ENCODE peak calls at places on chromosomes 12 and 14, in four cellular contexts. R is H1, Z is GM12878, E is HepG2. Y is an unnamed sample.

GRCh38 chr14:32076278-32077080 is 625 bp upstream of the ARHGAP5 start:
- DNase-seq in R (peak; percentile 90), Z (peak; percentile 28), E (peak; percentile 98), Y (peak; percentile 82)

GRCh38 chr14:104559043-104559768 is 20.4 kb upstream of the C14orf180 start:
- DNase-seq in E (no peak), Z (no peak), R (no peak), Y (no peak)

GRCh38 chr14:74846968-74847549 is 28.9 kb downstream of the PROX2 start:
- DNase-seq in R (no peak), E (no peak), Z (no peak), Y (no peak)

GRCh38 chr12:46492471-46493351 is 120.1 kb upstream of the SLC38A2 start:
- DNase-seq in E (peak; percentile 100), R (no peak), Z (no peak), Y (no peak)

GRCh38 chr12:92649511-92650227 is 53.1 kb upstream of the PLEKHG7 start:
- DNase-seq in R (peak; percentile 51), Z (peak; percentile 67), E (peak; percentile 59), Y (peak; percentile 77)

GRCh38 chr14:79229383-79229875 is 981.9 kb downstream of the DIO2 start:
- DNase-seq in R (no peak), E (no peak), Z (no peak), Y (no peak)

GRCh38 chr12:133037207-133038005 is at the start of gene ZNF84:
- DNase-seq in R (peak; percentile 94), Z (peak; percentile 96), E (peak; percentile 97), Y (peak; percentile 97)

GRCh38 chr12:104720346-104721064 is 237.6 kb downstream of the SLC41A2 start:
- DNase-seq in R (no peak), Z (no peak), E (no peak), Y (no peak)

GRCh38 chr14:22370084-22370847 is 218.8 kb downstream of the DAD1 start:
- DNase-seq in E (no peak), R (no peak), Z (no peak), Y (no peak)

GRCh38 chr14:28867571-28867970 is 101.0 kb downstream of the FOXG1 start:
- DNase-seq in R (no peak), Z (no peak), E (no peak), Y (no peak)

GRCh38 chr14:55383039-55383438 is 28.6 kb downstream of the ATG14 start:
- DNase-seq in R (no peak), E (no peak), Z (no peak), Y (no peak)

GRCh38 chr12:116710367-116710766 is 27.5 kb downstream of the SPRING1 start:
- DNase-seq in Z (no peak), E (no peak), R (no peak), Y (no peak)

GRCh38 chr12:101604132-101604531 is 9.4 kb downstream of the MYBPC1 start:
- DNase-seq in Z (peak; percentile 7), E (peak; percentile 94), R (no peak), Y (no peak)
- TF ChIP-seq ATF2 in Z (no peak), E (no peak), R (no peak), Y (no peak)

GRCh38 chr12:99332936-99333591 is 314.5 kb upstream of the GARIN6 start:
- DNase-seq in R (no peak), Z (no peak), E (no peak), Y (no peak)
- TF ChIP-seq SIN3A in R (no peak), Z (no peak), E (no peak), Y (no peak)

GRCh38 chr14:101505216-101505970 is 55.9 kb upstream of the DIO3 start:
- DNase-seq in E (no peak), Z (no peak), R (no peak), Y (no peak)
- TF ChIP-seq ATF2 in E (no peak), Z (no peak), R (no peak), Y (no peak)

GRCh38 chr14:21084988-21085853 is 13.2 kb downstream of the ZNF219 start:
- DNase-seq in R (no peak), Z (no peak), E (no peak), Y (no peak)
- TF ChIP-seq SIN3A in R (no peak), Z (no peak), E (no peak), Y (no peak)

GRCh38 chr12:108332791-108333382 is 6.2 kb downstream of the CMKLR1 start:
- DNase-seq in E (no peak), Z (no peak), R (no peak), Y (no peak)
- TF ChIP-seq ATF2 in E (no peak), Z (no peak), R (no peak), Y (no peak)

DNA sequence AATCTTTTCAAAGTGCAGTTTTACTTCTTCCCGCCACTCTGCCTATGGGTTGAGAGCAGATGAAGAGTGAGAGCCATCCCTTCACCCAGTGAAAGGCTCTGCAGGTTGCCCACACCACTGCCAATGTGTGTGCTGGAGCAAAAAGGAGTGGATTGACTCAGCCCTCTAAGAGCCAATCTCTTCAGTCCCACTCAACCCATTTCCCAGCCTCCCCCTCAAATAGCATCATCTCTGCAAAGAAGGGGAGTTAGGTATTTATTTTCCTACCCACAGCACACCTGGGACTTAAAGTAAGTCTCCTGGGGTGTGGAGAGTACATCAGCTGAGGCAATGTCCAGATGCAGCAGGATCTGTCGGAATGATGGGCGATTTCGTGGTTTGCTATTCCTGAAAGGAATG is 15.3 kb downstream of the MAP3K12 start:
- DNase-seq in E (no peak), R (no peak), Z (no peak), Y (no peak)
- TF ChIP-seq SIN3A in E (no peak), R (no peak), Z (no peak), Y (no peak)

GRCh38 chr12:48572326-48572725 is 2.5 kb upstream of the LALBA start:
- DNase-seq in R (no peak), Z (no peak), E (no peak), Y (no peak)
- TF ChIP-seq ATF2 in R (no peak), Z (no peak), E (no peak), Y (no peak)

GRCh38 chr12:98719515-98720504 is 74.7 kb downstream of the APAF1 start:
- DNase-seq in E (no peak), Z (no peak), R (no peak), Y (no peak)

GRCh38 chr12:98724384-98725155 is 79.5 kb downstream of the APAF1 start:
- DNase-seq in Z (no peak), R (no peak), E (no peak), Y (no peak)

GRCh38 chr12:98727196-98727595 is 82.1 kb downstream of the APAF1 start:
- DNase-seq in R (no peak), E (no peak), Z (no peak), Y (no peak)

GRCh38 chr12:98725481-98726247 is 80.6 kb downstream of the APAF1 start:
- DNase-seq in Z (no peak), E (peak; percentile 28), R (no peak), Y (peak; percentile 54)

DNA sequence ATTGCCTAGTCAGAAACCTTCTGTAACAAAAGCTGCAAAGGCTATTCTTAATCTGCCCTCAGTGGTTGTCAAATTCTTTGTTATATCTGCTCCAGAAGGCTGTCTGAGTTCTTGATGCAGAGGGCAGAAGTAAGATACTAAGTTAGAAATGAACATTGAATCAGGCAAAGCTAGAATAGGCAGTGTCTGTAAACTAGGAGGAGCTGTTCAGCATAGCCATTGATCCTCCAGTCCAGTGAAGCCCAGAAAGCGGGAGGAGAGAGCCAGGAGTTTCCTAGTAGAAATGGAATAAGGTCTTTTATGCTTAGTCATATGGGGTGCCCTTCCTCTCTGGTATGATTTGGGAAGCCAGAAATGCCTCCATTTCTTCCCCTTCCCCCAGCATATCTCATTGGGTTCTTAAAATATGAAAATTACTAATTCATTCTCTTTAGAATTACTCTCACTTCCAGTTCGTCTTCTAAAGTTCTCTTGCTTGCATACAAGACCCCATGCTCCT is 76.2 kb downstream of the APAF1 start:
- DNase-seq in E (no peak), Z (no peak), R (no peak), Y (no peak)
- TF ChIP-seq SIN3A in E (no peak), Z (no peak), R (no peak), Y (no peak)

Y was measured in K562.